ENCODE peak calls at places on chromosomes 11 and 22, in ten cellular contexts. One of them, this sample, is unnamed.

GRCh38 chr11:128279861-128280260 is 307.5 kb downstream of the ETS1 start:
- DNase-seq in stimulated activated CD4-positive, alpha-beta T cell treated with anti-CD3 and anti-CD28 coated beads, Interleukin-12 subunit alpha, Interleukin-12 subunit beta, amount 100 ng/mL, for 48 hours: no peak
- DNase-seq in HT1080: peak
- DNase-seq in ACHN: no peak
- DNase-seq in heart left ventricle: no peak
- DNase-seq in posterior vena cava: no peak
- DNase-seq in posterior cingulate gyrus: no peak
- DNase-seq in tibial nerve: no peak
- DNase-seq in stimulated activated CD8-positive, alpha-beta memory T cell treated with anti-CD3 and anti-CD28 coated beads, Interleukin-2, amount 100 ng/mL, for 48 hours: no peak
- DNase-seq in hepatocyte: no peak
- DNase-seq in this sample: no peak

GRCh38 chr11:46675288-46675851 is 25.0 kb downstream of the ARHGAP1 start:
- DNase-seq in stimulated activated CD4-positive, alpha-beta T cell treated with anti-CD3 and anti-CD28 coated beads, Interleukin-12 subunit alpha, Interleukin-12 subunit beta, amount 100 ng/mL, for 48 hours: no peak
- DNase-seq in HT1080: peak
- DNase-seq in ACHN: peak
- DNase-seq in heart left ventricle: no peak
- DNase-seq in posterior vena cava: peak
- DNase-seq in posterior cingulate gyrus: no peak
- DNase-seq in tibial nerve: peak
- DNase-seq in stimulated activated CD8-positive, alpha-beta memory T cell treated with anti-CD3 and anti-CD28 coated beads, Interleukin-2, amount 100 ng/mL, for 48 hours: no peak
- DNase-seq in hepatocyte: peak
- DNase-seq in this sample: no peak

GRCh38 chr11:42778193-42778592 is 533.6 kb upstream of the API5 start:
- DNase-seq in stimulated activated CD4-positive, alpha-beta T cell treated with anti-CD3 and anti-CD28 coated beads, Interleukin-12 subunit alpha, Interleukin-12 subunit beta, amount 100 ng/mL, for 48 hours: no peak
- DNase-seq in HT1080: peak
- DNase-seq in ACHN: no peak
- DNase-seq in heart left ventricle: no peak
- DNase-seq in posterior vena cava: no peak
- DNase-seq in posterior cingulate gyrus: no peak
- DNase-seq in tibial nerve: no peak
- DNase-seq in stimulated activated CD8-positive, alpha-beta memory T cell treated with anti-CD3 and anti-CD28 coated beads, Interleukin-2, amount 100 ng/mL, for 48 hours: no peak
- DNase-seq in hepatocyte: no peak
- DNase-seq in this sample: no peak

GRCh38 chr11:35825386-35825785 is 118.5 kb upstream of the LDLRAD3 start:
- DNase-seq in stimulated activated CD4-positive, alpha-beta T cell treated with anti-CD3 and anti-CD28 coated beads, Interleukin-12 subunit alpha, Interleukin-12 subunit beta, amount 100 ng/mL, for 48 hours: no peak
- DNase-seq in HT1080: no peak
- DNase-seq in ACHN: no peak
- DNase-seq in heart left ventricle: no peak
- DNase-seq in posterior vena cava: no peak
- DNase-seq in posterior cingulate gyrus: no peak
- DNase-seq in tibial nerve: no peak
- DNase-seq in stimulated activated CD8-positive, alpha-beta memory T cell treated with anti-CD3 and anti-CD28 coated beads, Interleukin-2, amount 100 ng/mL, for 48 hours: no peak
- DNase-seq in hepatocyte: no peak
- DNase-seq in this sample: no peak

GRCh38 chr11:126104420-126104819 is 41.8 kb upstream of the CDON start:
- DNase-seq in stimulated activated CD4-positive, alpha-beta T cell treated with anti-CD3 and anti-CD28 coated beads, Interleukin-12 subunit alpha, Interleukin-12 subunit beta, amount 100 ng/mL, for 48 hours: no peak
- DNase-seq in HT1080: no peak
- DNase-seq in ACHN: no peak
- DNase-seq in heart left ventricle: no peak
- DNase-seq in posterior vena cava: peak
- DNase-seq in posterior cingulate gyrus: no peak
- DNase-seq in tibial nerve: no peak
- DNase-seq in stimulated activated CD8-positive, alpha-beta memory T cell treated with anti-CD3 and anti-CD28 coated beads, Interleukin-2, amount 100 ng/mL, for 48 hours: no peak
- DNase-seq in hepatocyte: no peak
- DNase-seq in this sample: no peak

GRCh38 chr22:45583504-45583903 is 80.8 kb downstream of the FBLN1 start:
- DNase-seq in stimulated activated CD4-positive, alpha-beta T cell treated with anti-CD3 and anti-CD28 coated beads, Interleukin-12 subunit alpha, Interleukin-12 subunit beta, amount 100 ng/mL, for 48 hours: no peak
- DNase-seq in HT1080: no peak
- DNase-seq in ACHN: no peak
- DNase-seq in heart left ventricle: no peak
- DNase-seq in posterior vena cava: no peak
- DNase-seq in posterior cingulate gyrus: no peak
- DNase-seq in tibial nerve: no peak
- DNase-seq in stimulated activated CD8-positive, alpha-beta memory T cell treated with anti-CD3 and anti-CD28 coated beads, Interleukin-2, amount 100 ng/mL, for 48 hours: no peak
- DNase-seq in hepatocyte: no peak
- DNase-seq in this sample: no peak

GRCh38 chr11:76793391-76793811 is 10.2 kb downstream of the TSKU start:
- DNase-seq in stimulated activated CD4-positive, alpha-beta T cell treated with anti-CD3 and anti-CD28 coated beads, Interleukin-12 subunit alpha, Interleukin-12 subunit beta, amount 100 ng/mL, for 48 hours: no peak
- DNase-seq in HT1080: no peak
- DNase-seq in ACHN: no peak
- DNase-seq in heart left ventricle: peak
- DNase-seq in posterior vena cava: peak
- DNase-seq in posterior cingulate gyrus: no peak
- DNase-seq in tibial nerve: no peak
- DNase-seq in stimulated activated CD8-positive, alpha-beta memory T cell treated with anti-CD3 and anti-CD28 coated beads, Interleukin-2, amount 100 ng/mL, for 48 hours: no peak
- DNase-seq in hepatocyte: peak
- DNase-seq in this sample: no peak

GRCh38 chr11:86954288-86955110 is 696 bp downstream of the FZD4 start:
- DNase-seq in stimulated activated CD4-positive, alpha-beta T cell treated with anti-CD3 and anti-CD28 coated beads, Interleukin-12 subunit alpha, Interleukin-12 subunit beta, amount 100 ng/mL, for 48 hours: no peak
- DNase-seq in HT1080: peak
- DNase-seq in ACHN: peak
- DNase-seq in heart left ventricle: peak
- DNase-seq in posterior vena cava: no peak
- DNase-seq in posterior cingulate gyrus: no peak
- DNase-seq in tibial nerve: no peak
- DNase-seq in stimulated activated CD8-positive, alpha-beta memory T cell treated with anti-CD3 and anti-CD28 coated beads, Interleukin-2, amount 100 ng/mL, for 48 hours: no peak
- DNase-seq in hepatocyte: no peak
- DNase-seq in this sample: no peak

GRCh38 chr22:46721716-46722115 is 16.3 kb downstream of the CERK start:
- DNase-seq in stimulated activated CD4-positive, alpha-beta T cell treated with anti-CD3 and anti-CD28 coated beads, Interleukin-12 subunit alpha, Interleukin-12 subunit beta, amount 100 ng/mL, for 48 hours: no peak
- DNase-seq in HT1080: no peak
- DNase-seq in ACHN: no peak
- DNase-seq in heart left ventricle: no peak
- DNase-seq in posterior vena cava: no peak
- DNase-seq in posterior cingulate gyrus: no peak
- DNase-seq in tibial nerve: no peak
- DNase-seq in stimulated activated CD8-positive, alpha-beta memory T cell treated with anti-CD3 and anti-CD28 coated beads, Interleukin-2, amount 100 ng/mL, for 48 hours: no peak
- DNase-seq in hepatocyte: peak
- DNase-seq in this sample: no peak

GRCh38 chr22:36478966-36479365 is 2.5 kb downstream of the TXN2 start:
- DNase-seq in stimulated activated CD4-positive, alpha-beta T cell treated with anti-CD3 and anti-CD28 coated beads, Interleukin-12 subunit alpha, Interleukin-12 subunit beta, amount 100 ng/mL, for 48 hours: no peak
- DNase-seq in HT1080: no peak
- DNase-seq in ACHN: no peak
- DNase-seq in heart left ventricle: no peak
- DNase-seq in posterior vena cava: no peak
- DNase-seq in posterior cingulate gyrus: no peak
- DNase-seq in tibial nerve: no peak
- DNase-seq in stimulated activated CD8-positive, alpha-beta memory T cell treated with anti-CD3 and anti-CD28 coated beads, Interleukin-2, amount 100 ng/mL, for 48 hours: no peak
- DNase-seq in hepatocyte: no peak
- DNase-seq in this sample: no peak

GRCh38 chr11:87322570-87322969 is 284.8 kb downstream of the TMEM135 start:
- DNase-seq in stimulated activated CD4-positive, alpha-beta T cell treated with anti-CD3 and anti-CD28 coated beads, Interleukin-12 subunit alpha, Interleukin-12 subunit beta, amount 100 ng/mL, for 48 hours: no peak
- DNase-seq in HT1080: no peak
- DNase-seq in ACHN: no peak
- DNase-seq in heart left ventricle: no peak
- DNase-seq in posterior vena cava: no peak
- DNase-seq in posterior cingulate gyrus: no peak
- DNase-seq in tibial nerve: no peak
- DNase-seq in stimulated activated CD8-positive, alpha-beta memory T cell treated with anti-CD3 and anti-CD28 coated beads, Interleukin-2, amount 100 ng/mL, for 48 hours: no peak
- DNase-seq in hepatocyte: no peak
- DNase-seq in this sample: no peak

GRCh38 chr11:125433454-125434121 is 62.5 kb downstream of the FEZ1 start:
- DNase-seq in stimulated activated CD4-positive, alpha-beta T cell treated with anti-CD3 and anti-CD28 coated beads, Interleukin-12 subunit alpha, Interleukin-12 subunit beta, amount 100 ng/mL, for 48 hours: no peak
- DNase-seq in HT1080: peak
- DNase-seq in ACHN: peak
- DNase-seq in heart left ventricle: peak
- DNase-seq in posterior vena cava: no peak
- DNase-seq in posterior cingulate gyrus: peak
- DNase-seq in tibial nerve: no peak
- DNase-seq in stimulated activated CD8-positive, alpha-beta memory T cell treated with anti-CD3 and anti-CD28 coated beads, Interleukin-2, amount 100 ng/mL, for 48 hours: no peak
- DNase-seq in hepatocyte: peak
- DNase-seq in this sample: peak

GRCh38 chr11:44313701-44314489 is 4.0 kb upstream of the ALX4 start:
- DNase-seq in stimulated activated CD4-positive, alpha-beta T cell treated with anti-CD3 and anti-CD28 coated beads, Interleukin-12 subunit alpha, Interleukin-12 subunit beta, amount 100 ng/mL, for 48 hours: no peak
- DNase-seq in HT1080: no peak
- DNase-seq in ACHN: no peak
- DNase-seq in heart left ventricle: no peak
- DNase-seq in posterior vena cava: peak
- DNase-seq in posterior cingulate gyrus: no peak
- DNase-seq in tibial nerve: no peak
- DNase-seq in stimulated activated CD8-positive, alpha-beta memory T cell treated with anti-CD3 and anti-CD28 coated beads, Interleukin-2, amount 100 ng/mL, for 48 hours: no peak
- DNase-seq in hepatocyte: no peak
- DNase-seq in this sample: no peak

GRCh38 chr11:80285076-80285790 is 844.4 kb upstream of the TENM4 start:
- DNase-seq in stimulated activated CD4-positive, alpha-beta T cell treated with anti-CD3 and anti-CD28 coated beads, Interleukin-12 subunit alpha, Interleukin-12 subunit beta, amount 100 ng/mL, for 48 hours: no peak
- DNase-seq in HT1080: peak
- DNase-seq in ACHN: no peak
- DNase-seq in heart left ventricle: no peak
- DNase-seq in posterior vena cava: no peak
- DNase-seq in posterior cingulate gyrus: no peak
- DNase-seq in tibial nerve: no peak
- DNase-seq in stimulated activated CD8-positive, alpha-beta memory T cell treated with anti-CD3 and anti-CD28 coated beads, Interleukin-2, amount 100 ng/mL, for 48 hours: no peak
- DNase-seq in hepatocyte: no peak
- DNase-seq in this sample: no peak

GRCh38 chr11:61730222-61730994 is 22.0 kb upstream of the MYRF start:
- DNase-seq in stimulated activated CD4-positive, alpha-beta T cell treated with anti-CD3 and anti-CD28 coated beads, Interleukin-12 subunit alpha, Interleukin-12 subunit beta, amount 100 ng/mL, for 48 hours: no peak
- DNase-seq in HT1080: peak
- DNase-seq in ACHN: peak
- DNase-seq in heart left ventricle: no peak
- DNase-seq in posterior vena cava: no peak
- DNase-seq in posterior cingulate gyrus: no peak
- DNase-seq in tibial nerve: no peak
- DNase-seq in stimulated activated CD8-positive, alpha-beta memory T cell treated with anti-CD3 and anti-CD28 coated beads, Interleukin-2, amount 100 ng/mL, for 48 hours: no peak
- DNase-seq in hepatocyte: no peak
- DNase-seq in this sample: peak

GRCh38 chr11:2583605-2583958 is 116.2 kb downstream of the KCNQ1OT1 start:
- DNase-seq in stimulated activated CD4-positive, alpha-beta T cell treated with anti-CD3 and anti-CD28 coated beads, Interleukin-12 subunit alpha, Interleukin-12 subunit beta, amount 100 ng/mL, for 48 hours: no peak
- DNase-seq in HT1080: no peak
- DNase-seq in ACHN: no peak
- DNase-seq in heart left ventricle: peak
- DNase-seq in posterior vena cava: peak
- DNase-seq in posterior cingulate gyrus: peak
- DNase-seq in tibial nerve: no peak
- DNase-seq in stimulated activated CD8-positive, alpha-beta memory T cell treated with anti-CD3 and anti-CD28 coated beads, Interleukin-2, amount 100 ng/mL, for 48 hours: no peak
- DNase-seq in hepatocyte: no peak
- DNase-seq in this sample: no peak

This sample was measured in trophoblast cell.